ENCODE peak calls at places on chromosomes 5 and 9, in four cellular contexts. U is endothelial cell of umbilical vein, B is fibroblast of lung, E is neuronal stem cell. A is an unnamed sample. For H3K4me1, the result is how much of the 10 kb centered on the place peaks cover.

GRCh38 chr5:87009146-87009545 is 258.5 kb upstream of the RASA1 start:
- DNase-seq in U (no peak), E (no peak), B (peak), A (no peak)

GRCh38 chr9:107489687-107490605 is at the start of gene KLF4:
- DNase-seq in U (peak), E (peak), B (peak), A (no peak)

GRCh38 chr5:138975098-138975847 is 100.1 kb upstream of the LRRTM2 start:
- DNase-seq in B (peak), E (no peak), U (peak), A (no peak)

GRCh38 chr9:34375901-34376595 is 650 bp downstream of the MYORG start:
- DNase-seq in U (peak), B (peak), E (peak), A (peak)

GRCh38 chr5:131393498-131393968 is 129.7 kb downstream of the CDC42SE2 start:
- DNase-seq in E (no peak), U (peak), B (peak), A (no peak)

GRCh38 chr9:100426532-100427365 is at the start of gene MSANTD3:
- DNase-seq in U (peak), E (peak), B (peak), A (no peak)

GRCh38 chr9:6272229-6272597 is 56.0 kb upstream of the TPD52L3 start:
- DNase-seq in E (no peak), B (peak), U (no peak), A (no peak)

GRCh38 chr9:94639045-94639995 is at the start of gene FBP1:
- DNase-seq in B (peak), E (no peak), U (peak), A (no peak)

GRCh38 chr9:76143834-76144233 is 250.4 kb downstream of the RFK start:
- DNase-seq in B (peak), E (no peak), U (no peak), A (no peak)

GRCh38 chr5:181109489-181110013 is 21.4 kb downstream of the OR2V1 start:
- DNase-seq in E (no peak), B (no peak), U (no peak), A (no peak)

GRCh38 chr9:23658859-23659258 is 167.2 kb downstream of the ELAVL2 start:
- DNase-seq in B (no peak), U (no peak), E (no peak), A (no peak)

DNA sequence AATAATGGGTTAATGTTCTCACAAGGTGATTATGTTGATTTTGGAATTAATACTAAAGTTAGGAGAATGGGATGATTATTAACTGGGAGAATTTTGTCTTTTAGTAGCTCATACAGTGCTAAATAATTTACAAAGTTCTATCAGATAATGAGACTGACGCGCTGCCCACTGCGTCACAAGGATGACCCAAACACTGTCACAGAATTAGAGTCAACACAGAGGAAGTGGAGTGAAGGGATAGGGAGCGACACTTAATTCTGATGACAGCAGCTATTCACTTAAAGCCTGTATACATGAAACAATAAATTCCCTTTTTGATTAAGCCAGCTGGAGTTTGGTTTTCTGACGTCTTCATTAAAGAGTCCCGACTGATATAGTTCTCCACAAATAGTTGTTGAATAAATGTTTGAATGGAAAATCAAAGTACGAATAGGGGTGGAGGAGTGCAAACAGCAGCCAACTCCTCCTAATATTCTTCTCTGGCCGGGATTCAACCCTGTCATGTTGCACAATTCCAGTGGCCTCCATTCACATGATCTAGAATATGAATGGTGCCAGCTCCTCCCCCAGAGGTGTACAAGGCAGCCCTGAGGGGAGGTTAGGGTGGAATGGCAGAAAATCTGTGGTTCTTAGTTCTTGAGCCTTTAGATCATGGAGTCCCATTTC is 140.3 kb downstream of the PCSK1 start:
- DNase-seq in B (no peak), E (no peak), U (no peak), A (no peak)
- H3K27ac ChIP-seq in B (no peak), E (no peak), U (no peak), A (no peak)

GRCh38 chr9:33297455-33297854 is 7.1 kb downstream of the NFX1 start:
- DNase-seq in U (peak), E (no peak), B (no peak), A (no peak)
- H3K4me1 ChIP-seq in U (under half), E (under half), B (under half), A (under half)

GRCh38 chr9:137605146-137606004 is at the start of gene ARRDC1:
- DNase-seq in U (peak), B (peak), E (peak), A (peak)

GRCh38 chr9:137604345-137605145 is 941 bp upstream of the ARRDC1 start:
- DNase-seq in B (no peak), U (no peak), E (no peak), A (no peak)

GRCh38 chr9:137606734-137607138 is 1.2 kb downstream of the ARRDC1 start:
- DNase-seq in B (no peak), U (no peak), E (no peak), A (no peak)

GRCh38 chr9:137607141-137607857 is 1.8 kb downstream of the ARRDC1 start:
- DNase-seq in E (no peak), B (no peak), U (no peak), A (no peak)

GRCh38 chr9:137606005-137606601 is 617 bp downstream of the ARRDC1 start:
- DNase-seq in U (no peak), E (no peak), B (no peak), A (no peak)
- H3K27ac ChIP-seq in U (no peak), E (peak), B (no peak), A (no peak)

GRCh38 chr5:143182901-143183820 is 220.3 kb downstream of the NR3C1 start:
- DNase-seq in E (no peak), B (peak), U (peak), A (no peak)
- H3K4me1 ChIP-seq in E (under half), B (under half), U (under half), A (under half)

DNA sequence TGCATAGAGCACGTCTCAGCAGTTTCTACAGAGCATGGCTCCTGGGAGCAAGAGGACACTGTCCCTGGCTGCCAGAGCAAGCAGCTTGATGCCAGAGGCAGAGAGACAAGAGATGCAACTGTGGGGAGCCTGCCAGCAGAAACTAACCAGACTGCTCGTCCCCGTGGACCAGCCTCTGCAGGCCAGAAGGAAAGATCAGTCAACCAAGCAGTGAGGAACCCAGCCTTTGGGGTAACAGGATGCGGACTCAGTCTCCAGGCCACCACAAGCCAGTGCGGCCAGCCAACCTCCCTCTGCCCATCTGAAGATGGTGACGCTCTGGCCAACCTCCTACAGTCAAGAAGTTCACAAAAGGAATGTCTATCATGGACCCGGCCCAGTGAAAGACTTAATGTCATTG is 3.7 kb downstream of the SURF4 start:
- DNase-seq in B (no peak), U (no peak), E (no peak), A (no peak)
- H3K27ac ChIP-seq in B (no peak), U (no peak), E (no peak), A (no peak)

GRCh38 chr5:134072471-134073220 is 41.8 kb upstream of the TCF7 start:
- DNase-seq in E (no peak), U (no peak), B (no peak), A (no peak)
- H3K4me1 ChIP-seq in E (under half), U (under half), B (under half), A (under half)

DNA sequence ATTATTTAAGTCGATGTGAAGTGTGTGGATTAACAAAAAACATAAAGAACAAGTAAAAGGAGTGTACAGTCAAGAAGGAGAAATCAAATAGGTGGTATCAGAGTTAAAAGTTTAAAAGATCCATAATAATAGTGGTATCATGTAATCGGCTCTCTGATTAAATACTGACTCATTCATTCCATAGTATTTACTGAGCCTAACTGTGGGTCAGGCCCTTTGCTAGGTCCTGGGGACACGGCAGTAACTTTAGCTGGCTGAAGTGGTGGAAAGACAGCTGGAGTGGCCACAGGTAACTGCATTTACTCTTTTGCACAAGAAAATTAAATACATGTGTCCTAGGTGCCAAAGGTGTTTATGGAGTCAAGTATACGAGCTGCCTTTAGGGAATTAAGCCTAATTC is 124.0 kb downstream of the GNAQ start:
- DNase-seq in U (no peak), E (no peak), B (peak), A (no peak)
- H3K27ac ChIP-seq in U (no peak), E (no peak), B (no peak), A (no peak)

DNA sequence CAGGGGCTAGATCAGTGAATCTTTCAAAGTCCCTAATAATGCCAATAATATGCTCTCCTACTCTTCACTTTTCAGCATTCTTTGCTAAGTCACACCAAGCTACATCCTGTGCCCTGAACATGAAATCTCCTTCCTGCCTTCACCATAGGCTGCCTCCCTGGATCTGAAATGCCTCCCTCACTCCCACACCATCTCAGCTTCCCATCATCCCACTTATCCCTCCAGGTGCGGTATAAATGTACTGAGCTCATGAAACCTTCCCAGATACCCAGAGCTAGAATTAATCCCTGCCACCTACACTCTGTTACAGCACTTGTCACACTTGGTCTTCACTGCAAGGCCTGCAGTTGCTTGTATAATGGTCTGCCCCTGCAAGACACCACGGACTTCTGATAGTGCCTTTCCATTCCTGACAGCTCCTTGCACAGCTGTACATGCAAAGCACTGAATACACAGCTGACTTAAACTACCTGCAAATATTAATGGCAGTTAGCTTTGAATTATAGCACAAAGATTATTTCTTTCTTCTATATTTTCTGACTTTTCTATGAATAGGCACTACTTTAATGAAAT is 250.4 kb downstream of the EBF1 start:
- DNase-seq in B (no peak), E (no peak), U (no peak), A (no peak)
- H3K4me1 ChIP-seq in B (under half), E (under half), U (under half), A (under half)